ENCODE peak calls at places on chromosomes 12 and 14, in four cellular contexts. T, M, X and A are unnamed samples.

GRCh38 chr12:126156806-126157574 is 1091.8 kb downstream of the AACS start:
- DNase-seq in T (no peak), X (no peak), M (no peak), A (no peak)

GRCh38 chr12:33247625-33248024 is 192.0 kb downstream of the SYT10 start:
- DNase-seq in M (no peak), T (no peak), X (no peak), A (no peak)

GRCh38 chr12:3842517-3842916 is 30.7 kb downstream of the PARP11 start:
- DNase-seq in M (no peak), T (no peak), X (no peak), A (no peak)

GRCh38 chr12:68236421-68237059 is 10.9 kb upstream of the IL26 start:
- DNase-seq in T (no peak), X (no peak), M (no peak), A (no peak)

GRCh38 chr12:122126713-122127597 is 47.1 kb downstream of the IL31 start:
- DNase-seq in X (no peak), T (no peak), M (no peak), A (no peak)

GRCh38 chr12:122858171-122858570 is 22.9 kb downstream of the HIP1R start:
- DNase-seq in T (no peak), X (no peak), M (no peak), A (peak)

GRCh38 chr12:6459004-6459337 is 7.1 kb downstream of the TAPBPL start:
- DNase-seq in X (no peak), T (no peak), M (no peak), A (no peak)

GRCh38 chr14:105193916-105194782 is 13.0 kb upstream of the NUDT14 start:
- DNase-seq in X (no peak), M (no peak), T (no peak), A (no peak)

GRCh38 chr14:49478784-49479183 is 107.4 kb downstream of the RPS29 start:
- DNase-seq in M (no peak), T (no peak), X (no peak), A (no peak)

GRCh38 chr12:93080994-93081809 is 152.1 kb upstream of the EEA1 start:
- DNase-seq in T (no peak), X (no peak), M (no peak), A (no peak)

GRCh38 chr12:86256169-86256568 is at the start of gene MGAT4C:
- DNase-seq in X (no peak), M (no peak), T (no peak), A (no peak)

GRCh38 chr12:30837595-30837994 is 82.8 kb upstream of the CAPRIN2 start:
- DNase-seq in M (no peak), T (no peak), X (no peak), A (no peak)
- TF ChIP-seq CTCF in M (no peak), T (no peak), X (no peak), A (peak)

GRCh38 chr12:14901228-14901562 is 15.5 kb upstream of the MGP start:
- DNase-seq in X (no peak), T (no peak), M (no peak), A (no peak)
- TF ChIP-seq CTCF in X (no peak), T (no peak), M (no peak), A (no peak)

GRCh38 chr12:27014859-27015729 is 910 bp upstream of the TM7SF3 start:
- DNase-seq in T (no peak), M (no peak), X (no peak), A (no peak)
- TF ChIP-seq CTCF in T (no peak), M (no peak), X (no peak), A (no peak)

DNA sequence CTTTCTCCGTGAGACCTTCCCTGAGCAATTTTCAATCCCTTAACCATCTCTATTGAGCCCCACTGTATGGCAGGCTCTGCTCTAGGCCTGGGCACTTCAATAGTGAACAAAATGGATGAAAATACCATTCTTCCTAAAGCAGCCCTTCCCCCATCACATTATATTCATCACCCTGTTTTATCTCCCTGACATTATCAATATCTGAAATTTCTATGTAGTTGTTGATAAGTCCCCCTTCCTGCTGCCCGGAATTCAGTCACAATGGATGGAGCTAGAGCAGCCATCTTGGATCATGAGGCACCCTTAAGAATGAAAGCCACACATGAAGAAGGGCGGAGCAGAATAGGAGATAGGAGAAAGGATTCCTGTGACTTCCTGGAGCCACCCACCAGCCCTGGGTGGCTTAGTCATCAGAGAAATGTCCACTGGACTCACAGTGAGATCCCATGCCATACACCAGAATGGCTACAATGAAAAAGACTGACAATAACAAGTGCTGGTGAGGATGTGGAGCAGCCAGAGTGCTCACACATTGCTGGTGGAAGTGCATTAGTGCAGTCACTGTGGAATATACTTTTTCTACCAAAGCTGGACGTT is 33.9 kb downstream of the SCARB1 start:
- DNase-seq in M (no peak), T (no peak), X (no peak), A (no peak)
- TF ChIP-seq CTCF in M (no peak), T (no peak), X (no peak), A (no peak)

GRCh38 chr12:40105515-40106201 is at the start of gene SLC2A13:
- DNase-seq in X (peak), T (peak), M (peak), A (no peak)
- TF ChIP-seq CTCF in X (no peak), T (no peak), M (no peak), A (peak)

GRCh38 chr12:84508325-84508861 is 404.2 kb downstream of the SLC6A15 start:
- DNase-seq in T (no peak), X (peak), M (no peak), A (no peak)
- TF ChIP-seq CTCF in T (no peak), X (peak), M (no peak), A (peak)